ENCODE peak calls at places on chromosomes 13 and 19, in five cellular contexts. One of them, this sample, is unnamed.

GRCh38 chr13:109684836-109685602 is 101.4 kb downstream of the IRS2 start:
- DNase-seq in stimulated activated CD4-positive, alpha-beta T cell treated with anti-CD3 and anti-CD28 coated beads, Interleukin-4, amount 100 ng/mL, for 48 hours: no peak
- DNase-seq in DMS79 treated with DMSO at 0.1 percent for 48 hours: peak; percentile 56
- DNase-seq in heart right ventricle: peak; percentile 79
- DNase-seq in breast epithelium: no peak
- DNase-seq in this sample: no peak

GRCh38 chr19:4602915-4603314 is 36.4 kb upstream of the TNFAIP8L1 start:
- DNase-seq in stimulated activated CD4-positive, alpha-beta T cell treated with anti-CD3 and anti-CD28 coated beads, Interleukin-4, amount 100 ng/mL, for 48 hours: no peak
- DNase-seq in DMS79 treated with DMSO at 0.1 percent for 48 hours: no peak
- DNase-seq in heart right ventricle: no peak
- DNase-seq in breast epithelium: no peak
- DNase-seq in this sample: no peak

GRCh38 chr19:41319500-41320184 is 9.7 kb downstream of the CCDC97 start:
- DNase-seq in stimulated activated CD4-positive, alpha-beta T cell treated with anti-CD3 and anti-CD28 coated beads, Interleukin-4, amount 100 ng/mL, for 48 hours: no peak
- DNase-seq in DMS79 treated with DMSO at 0.1 percent for 48 hours: no peak
- DNase-seq in heart right ventricle: no peak
- DNase-seq in breast epithelium: no peak
- DNase-seq in this sample: no peak

GRCh38 chr13:70874646-70875045 is 766.4 kb upstream of the KLHL1 start:
- DNase-seq in stimulated activated CD4-positive, alpha-beta T cell treated with anti-CD3 and anti-CD28 coated beads, Interleukin-4, amount 100 ng/mL, for 48 hours: no peak
- DNase-seq in DMS79 treated with DMSO at 0.1 percent for 48 hours: no peak
- DNase-seq in heart right ventricle: no peak
- DNase-seq in breast epithelium: no peak
- DNase-seq in this sample: no peak

GRCh38 chr19:16085115-16085514 is 8.8 kb downstream of the TPM4 start:
- DNase-seq in stimulated activated CD4-positive, alpha-beta T cell treated with anti-CD3 and anti-CD28 coated beads, Interleukin-4, amount 100 ng/mL, for 48 hours: no peak
- DNase-seq in DMS79 treated with DMSO at 0.1 percent for 48 hours: no peak
- DNase-seq in heart right ventricle: no peak
- DNase-seq in breast epithelium: no peak
- DNase-seq in this sample: no peak

GRCh38 chr13:111027481-111028439 is 87.3 kb upstream of the ARHGEF7 start:
- DNase-seq in stimulated activated CD4-positive, alpha-beta T cell treated with anti-CD3 and anti-CD28 coated beads, Interleukin-4, amount 100 ng/mL, for 48 hours: no peak
- DNase-seq in DMS79 treated with DMSO at 0.1 percent for 48 hours: no peak
- DNase-seq in heart right ventricle: no peak
- DNase-seq in breast epithelium: no peak
- DNase-seq in this sample: no peak

GRCh38 chr13:80196756-80197155 is 144.2 kb downstream of the SPRY2 start:
- DNase-seq in stimulated activated CD4-positive, alpha-beta T cell treated with anti-CD3 and anti-CD28 coated beads, Interleukin-4, amount 100 ng/mL, for 48 hours: no peak
- DNase-seq in DMS79 treated with DMSO at 0.1 percent for 48 hours: no peak
- DNase-seq in heart right ventricle: no peak
- DNase-seq in breast epithelium: no peak
- DNase-seq in this sample: no peak

GRCh38 chr19:28610731-28611130 is 602.2 kb downstream of the UQCRFS1 start:
- DNase-seq in stimulated activated CD4-positive, alpha-beta T cell treated with anti-CD3 and anti-CD28 coated beads, Interleukin-4, amount 100 ng/mL, for 48 hours: no peak
- DNase-seq in DMS79 treated with DMSO at 0.1 percent for 48 hours: no peak
- DNase-seq in heart right ventricle: no peak
- DNase-seq in breast epithelium: no peak
- DNase-seq in this sample: no peak

GRCh38 chr19:49441210-49441959 is at the start of gene SLC17A7:
- DNase-seq in stimulated activated CD4-positive, alpha-beta T cell treated with anti-CD3 and anti-CD28 coated beads, Interleukin-4, amount 100 ng/mL, for 48 hours: no peak
- DNase-seq in DMS79 treated with DMSO at 0.1 percent for 48 hours: peak; percentile 44
- DNase-seq in heart right ventricle: peak; percentile 50
- DNase-seq in breast epithelium: no peak
- DNase-seq in this sample: no peak

GRCh38 chr13:103386341-103386740 is 320.1 kb upstream of the SLC10A2 start:
- DNase-seq in stimulated activated CD4-positive, alpha-beta T cell treated with anti-CD3 and anti-CD28 coated beads, Interleukin-4, amount 100 ng/mL, for 48 hours: no peak
- DNase-seq in DMS79 treated with DMSO at 0.1 percent for 48 hours: no peak
- DNase-seq in heart right ventricle: peak; percentile 5
- DNase-seq in breast epithelium: no peak
- DNase-seq in this sample: no peak

GRCh38 chr13:36438594-36439483 is 6.5 kb downstream of the CCNA1 start:
- DNase-seq in stimulated activated CD4-positive, alpha-beta T cell treated with anti-CD3 and anti-CD28 coated beads, Interleukin-4, amount 100 ng/mL, for 48 hours: no peak
- DNase-seq in DMS79 treated with DMSO at 0.1 percent for 48 hours: no peak
- DNase-seq in heart right ventricle: no peak
- DNase-seq in breast epithelium: no peak
- DNase-seq in this sample: no peak

GRCh38 chr13:91804724-91805123 is 406.3 kb downstream of the GPC5 start:
- DNase-seq in stimulated activated CD4-positive, alpha-beta T cell treated with anti-CD3 and anti-CD28 coated beads, Interleukin-4, amount 100 ng/mL, for 48 hours: no peak
- DNase-seq in DMS79 treated with DMSO at 0.1 percent for 48 hours: no peak
- DNase-seq in heart right ventricle: no peak
- DNase-seq in breast epithelium: no peak
- DNase-seq in this sample: no peak

GRCh38 chr19:43570174-43570791 is 5.0 kb downstream of the XRCC1 start:
- DNase-seq in stimulated activated CD4-positive, alpha-beta T cell treated with anti-CD3 and anti-CD28 coated beads, Interleukin-4, amount 100 ng/mL, for 48 hours: no peak
- DNase-seq in DMS79 treated with DMSO at 0.1 percent for 48 hours: no peak
- DNase-seq in heart right ventricle: no peak
- DNase-seq in breast epithelium: no peak
- DNase-seq in this sample: no peak

GRCh38 chr13:98746968-98747367 is 5.5 kb downstream of the SLC15A1 start:
- DNase-seq in stimulated activated CD4-positive, alpha-beta T cell treated with anti-CD3 and anti-CD28 coated beads, Interleukin-4, amount 100 ng/mL, for 48 hours: no peak
- DNase-seq in DMS79 treated with DMSO at 0.1 percent for 48 hours: no peak
- DNase-seq in heart right ventricle: no peak
- DNase-seq in breast epithelium: no peak
- DNase-seq in this sample: no peak

GRCh38 chr13:45875951-45876350 is 24.4 kb upstream of the SIAH3 start:
- DNase-seq in stimulated activated CD4-positive, alpha-beta T cell treated with anti-CD3 and anti-CD28 coated beads, Interleukin-4, amount 100 ng/mL, for 48 hours: no peak
- DNase-seq in DMS79 treated with DMSO at 0.1 percent for 48 hours: no peak
- DNase-seq in heart right ventricle: no peak
- DNase-seq in breast epithelium: no peak
- DNase-seq in this sample: no peak

GRCh38 chr13:32964987-32965386 is 51.2 kb upstream of the KL start:
- DNase-seq in stimulated activated CD4-positive, alpha-beta T cell treated with anti-CD3 and anti-CD28 coated beads, Interleukin-4, amount 100 ng/mL, for 48 hours: no peak
- DNase-seq in DMS79 treated with DMSO at 0.1 percent for 48 hours: no peak
- DNase-seq in heart right ventricle: no peak
- DNase-seq in breast epithelium: no peak
- DNase-seq in this sample: no peak

GRCh38 chr19:13843104-13843921 is 33.6 kb upstream of the NANOS3 start:
- DNase-seq in stimulated activated CD4-positive, alpha-beta T cell treated with anti-CD3 and anti-CD28 coated beads, Interleukin-4, amount 100 ng/mL, for 48 hours: no peak
- DNase-seq in DMS79 treated with DMSO at 0.1 percent for 48 hours: peak; percentile 52
- DNase-seq in heart right ventricle: peak; percentile 81
- DNase-seq in breast epithelium: peak; percentile 84
- DNase-seq in this sample: no peak

GRCh38 chr13:43171489-43171888 is 148.1 kb downstream of the DNAJC15 start:
- DNase-seq in stimulated activated CD4-positive, alpha-beta T cell treated with anti-CD3 and anti-CD28 coated beads, Interleukin-4, amount 100 ng/mL, for 48 hours: no peak
- DNase-seq in DMS79 treated with DMSO at 0.1 percent for 48 hours: no peak
- DNase-seq in heart right ventricle: no peak
- DNase-seq in breast epithelium: no peak
- DNase-seq in this sample: no peak

GRCh38 chr19:18541992-18542935 is 1.1 kb downstream of the FKBP8 start:
- DNase-seq in stimulated activated CD4-positive, alpha-beta T cell treated with anti-CD3 and anti-CD28 coated beads, Interleukin-4, amount 100 ng/mL, for 48 hours: no peak
- DNase-seq in DMS79 treated with DMSO at 0.1 percent for 48 hours: peak; percentile 5
- DNase-seq in heart right ventricle: no peak
- DNase-seq in breast epithelium: no peak
- DNase-seq in this sample: no peak

GRCh38 chr19:46408611-46409039 is 4.7 kb downstream of the CCDC8 start:
- DNase-seq in stimulated activated CD4-positive, alpha-beta T cell treated with anti-CD3 and anti-CD28 coated beads, Interleukin-4, amount 100 ng/mL, for 48 hours: no peak
- DNase-seq in DMS79 treated with DMSO at 0.1 percent for 48 hours: no peak
- DNase-seq in heart right ventricle: peak; percentile 42
- DNase-seq in breast epithelium: no peak
- DNase-seq in this sample: no peak

GRCh38 chr13:41707192-41707858 is 250.0 kb downstream of the RGCC start:
- DNase-seq in stimulated activated CD4-positive, alpha-beta T cell treated with anti-CD3 and anti-CD28 coated beads, Interleukin-4, amount 100 ng/mL, for 48 hours: no peak
- DNase-seq in DMS79 treated with DMSO at 0.1 percent for 48 hours: no peak
- DNase-seq in heart right ventricle: no peak
- DNase-seq in breast epithelium: no peak
- DNase-seq in this sample: no peak

GRCh38 chr19:29705706-29706105 is 9.4 kb downstream of the C19orf12 start:
- DNase-seq in stimulated activated CD4-positive, alpha-beta T cell treated with anti-CD3 and anti-CD28 coated beads, Interleukin-4, amount 100 ng/mL, for 48 hours: no peak
- DNase-seq in DMS79 treated with DMSO at 0.1 percent for 48 hours: no peak
- DNase-seq in heart right ventricle: no peak
- DNase-seq in breast epithelium: no peak
- DNase-seq in this sample: no peak

GRCh38 chr19:41753936-41754529 is 1.3 kb upstream of the CEACAM6 start:
- DNase-seq in stimulated activated CD4-positive, alpha-beta T cell treated with anti-CD3 and anti-CD28 coated beads, Interleukin-4, amount 100 ng/mL, for 48 hours: peak; percentile 62
- DNase-seq in DMS79 treated with DMSO at 0.1 percent for 48 hours: peak; percentile 46
- DNase-seq in heart right ventricle: peak; percentile 20
- DNase-seq in breast epithelium: no peak
- DNase-seq in this sample: peak; percentile 55

GRCh38 chr13:109630281-109630680 is 156.1 kb downstream of the IRS2 start:
- DNase-seq in stimulated activated CD4-positive, alpha-beta T cell treated with anti-CD3 and anti-CD28 coated beads, Interleukin-4, amount 100 ng/mL, for 48 hours: no peak
- DNase-seq in DMS79 treated with DMSO at 0.1 percent for 48 hours: peak; percentile 56
- DNase-seq in heart right ventricle: no peak
- DNase-seq in breast epithelium: no peak
- DNase-seq in this sample: no peak

GRCh38 chr19:7265963-7266362 is 28.3 kb downstream of the INSR start:
- DNase-seq in stimulated activated CD4-positive, alpha-beta T cell treated with anti-CD3 and anti-CD28 coated beads, Interleukin-4, amount 100 ng/mL, for 48 hours: no peak
- DNase-seq in DMS79 treated with DMSO at 0.1 percent for 48 hours: no peak
- DNase-seq in heart right ventricle: no peak
- DNase-seq in breast epithelium: no peak
- DNase-seq in this sample: no peak

GRCh38 chr13:74866151-74866550 is 615.8 kb downstream of the TBC1D4 start:
- DNase-seq in stimulated activated CD4-positive, alpha-beta T cell treated with anti-CD3 and anti-CD28 coated beads, Interleukin-4, amount 100 ng/mL, for 48 hours: no peak
- DNase-seq in DMS79 treated with DMSO at 0.1 percent for 48 hours: no peak
- DNase-seq in heart right ventricle: no peak
- DNase-seq in breast epithelium: no peak
- DNase-seq in this sample: no peak

GRCh38 chr13:44523176-44524017 is 52.7 kb downstream of the TSC22D1 start:
- DNase-seq in stimulated activated CD4-positive, alpha-beta T cell treated with anti-CD3 and anti-CD28 coated beads, Interleukin-4, amount 100 ng/mL, for 48 hours: no peak
- DNase-seq in DMS79 treated with DMSO at 0.1 percent for 48 hours: no peak
- DNase-seq in heart right ventricle: no peak
- DNase-seq in breast epithelium: no peak
- DNase-seq in this sample: no peak

GRCh38 chr19:58361900-58362271 is 665 bp downstream of the ZNF497 start:
- DNase-seq in stimulated activated CD4-positive, alpha-beta T cell treated with anti-CD3 and anti-CD28 coated beads, Interleukin-4, amount 100 ng/mL, for 48 hours: peak; percentile 43
- DNase-seq in DMS79 treated with DMSO at 0.1 percent for 48 hours: peak; percentile 64
- DNase-seq in heart right ventricle: peak; percentile 47
- DNase-seq in breast epithelium: peak; percentile 61
- DNase-seq in this sample: no peak

GRCh38 chr13:39032150-39032549 is 5.7 kb downstream of the PROSER1 start:
- DNase-seq in stimulated activated CD4-positive, alpha-beta T cell treated with anti-CD3 and anti-CD28 coated beads, Interleukin-4, amount 100 ng/mL, for 48 hours: no peak
- DNase-seq in DMS79 treated with DMSO at 0.1 percent for 48 hours: no peak
- DNase-seq in heart right ventricle: no peak
- DNase-seq in breast epithelium: no peak
- DNase-seq in this sample: no peak

GRCh38 chr19:35223856-35224505 is 4.6 kb downstream of the FAM187B start:
- DNase-seq in stimulated activated CD4-positive, alpha-beta T cell treated with anti-CD3 and anti-CD28 coated beads, Interleukin-4, amount 100 ng/mL, for 48 hours: no peak
- DNase-seq in DMS79 treated with DMSO at 0.1 percent for 48 hours: no peak
- DNase-seq in heart right ventricle: no peak
- DNase-seq in breast epithelium: no peak
- DNase-seq in this sample: no peak

GRCh38 chr13:37427843-37428494 is 170.6 kb downstream of the POSTN start:
- DNase-seq in stimulated activated CD4-positive, alpha-beta T cell treated with anti-CD3 and anti-CD28 coated beads, Interleukin-4, amount 100 ng/mL, for 48 hours: no peak
- DNase-seq in DMS79 treated with DMSO at 0.1 percent for 48 hours: no peak
- DNase-seq in heart right ventricle: peak; percentile 10
- DNase-seq in breast epithelium: no peak
- DNase-seq in this sample: no peak

GRCh38 chr13:55783841-55784240 is 1356.9 kb upstream of the PRR20A start:
- DNase-seq in stimulated activated CD4-positive, alpha-beta T cell treated with anti-CD3 and anti-CD28 coated beads, Interleukin-4, amount 100 ng/mL, for 48 hours: no peak
- DNase-seq in DMS79 treated with DMSO at 0.1 percent for 48 hours: no peak
- DNase-seq in heart right ventricle: no peak
- DNase-seq in breast epithelium: no peak
- DNase-seq in this sample: no peak

GRCh38 chr13:77377016-77377415 is 50.1 kb upstream of the MYCBP2 start:
- DNase-seq in stimulated activated CD4-positive, alpha-beta T cell treated with anti-CD3 and anti-CD28 coated beads, Interleukin-4, amount 100 ng/mL, for 48 hours: no peak
- DNase-seq in DMS79 treated with DMSO at 0.1 percent for 48 hours: no peak
- DNase-seq in heart right ventricle: no peak
- DNase-seq in breast epithelium: no peak
- DNase-seq in this sample: no peak

GRCh38 chr19:46579286-46579944 is 21.7 kb upstream of the CALM3 start:
- DNase-seq in stimulated activated CD4-positive, alpha-beta T cell treated with anti-CD3 and anti-CD28 coated beads, Interleukin-4, amount 100 ng/mL, for 48 hours: peak; percentile 48
- DNase-seq in DMS79 treated with DMSO at 0.1 percent for 48 hours: no peak
- DNase-seq in heart right ventricle: no peak
- DNase-seq in breast epithelium: no peak
- DNase-seq in this sample: no peak

GRCh38 chr19:10812902-10813404 is 23.1 kb downstream of the TMED1 start:
- DNase-seq in stimulated activated CD4-positive, alpha-beta T cell treated with anti-CD3 and anti-CD28 coated beads, Interleukin-4, amount 100 ng/mL, for 48 hours: peak; percentile 12
- DNase-seq in DMS79 treated with DMSO at 0.1 percent for 48 hours: no peak
- DNase-seq in heart right ventricle: peak; percentile 42
- DNase-seq in breast epithelium: no peak
- DNase-seq in this sample: no peak

GRCh38 chr13:26618726-26619125 is 61.2 kb downstream of the WASF3 start:
- DNase-seq in stimulated activated CD4-positive, alpha-beta T cell treated with anti-CD3 and anti-CD28 coated beads, Interleukin-4, amount 100 ng/mL, for 48 hours: no peak
- DNase-seq in DMS79 treated with DMSO at 0.1 percent for 48 hours: no peak
- DNase-seq in heart right ventricle: no peak
- DNase-seq in breast epithelium: no peak
- DNase-seq in this sample: no peak

GRCh38 chr13:29454931-29455481 is 140.5 kb downstream of the SLC7A1 start:
- DNase-seq in stimulated activated CD4-positive, alpha-beta T cell treated with anti-CD3 and anti-CD28 coated beads, Interleukin-4, amount 100 ng/mL, for 48 hours: no peak
- DNase-seq in DMS79 treated with DMSO at 0.1 percent for 48 hours: no peak
- DNase-seq in heart right ventricle: no peak
- DNase-seq in breast epithelium: no peak
- DNase-seq in this sample: no peak

GRCh38 chr13:112908342-112908741 is 60.7 kb upstream of the MCF2L start:
- DNase-seq in stimulated activated CD4-positive, alpha-beta T cell treated with anti-CD3 and anti-CD28 coated beads, Interleukin-4, amount 100 ng/mL, for 48 hours: no peak
- DNase-seq in DMS79 treated with DMSO at 0.1 percent for 48 hours: no peak
- DNase-seq in heart right ventricle: no peak
- DNase-seq in breast epithelium: no peak
- DNase-seq in this sample: no peak

GRCh38 chr19:49679832-49680472 is 2.9 kb downstream of the PRMT1 start:
- DNase-seq in stimulated activated CD4-positive, alpha-beta T cell treated with anti-CD3 and anti-CD28 coated beads, Interleukin-4, amount 100 ng/mL, for 48 hours: no peak
- DNase-seq in DMS79 treated with DMSO at 0.1 percent for 48 hours: no peak
- DNase-seq in heart right ventricle: no peak
- DNase-seq in breast epithelium: no peak
- DNase-seq in this sample: no peak

This sample was measured in T follicular helper cell.